ENCODE peak calls at places on chromosomes 3 and 15, in six cellular contexts. One of them, this sample, is unnamed.

GRCh38 chr3:122680381-122681293 is at the start of gene PARP14:
- DNase-seq in activated T-cell treated with anti-CD3 and anti-CD28 coated beads for 24 hours: peak
- DNase-seq in PC-3: peak
- DNase-seq in DMS79 treated with DMSO at 0.1 percent for 48 hours: peak
- DNase-seq in choroid plexus epithelial cell: peak
- DNase-seq in right cardiac atrium: peak
- DNase-seq in this sample: peak

GRCh38 chr3:122890077-122890484 is 95.2 kb downstream of the SLC49A4 start:
- DNase-seq in activated T-cell treated with anti-CD3 and anti-CD28 coated beads for 24 hours: no peak
- DNase-seq in PC-3: peak
- DNase-seq in DMS79 treated with DMSO at 0.1 percent for 48 hours: peak
- DNase-seq in choroid plexus epithelial cell: peak
- DNase-seq in right cardiac atrium: peak
- DNase-seq in this sample: no peak

GRCh38 chr3:19947549-19948071 is 713 bp downstream of the RAB5A start:
- DNase-seq in activated T-cell treated with anti-CD3 and anti-CD28 coated beads for 24 hours: peak
- DNase-seq in PC-3: peak
- DNase-seq in DMS79 treated with DMSO at 0.1 percent for 48 hours: peak
- DNase-seq in choroid plexus epithelial cell: peak
- DNase-seq in right cardiac atrium: no peak
- DNase-seq in this sample: no peak

GRCh38 chr3:29384640-29385039 is 103.8 kb downstream of the RBMS3 start:
- DNase-seq in activated T-cell treated with anti-CD3 and anti-CD28 coated beads for 24 hours: no peak
- DNase-seq in PC-3: no peak
- DNase-seq in DMS79 treated with DMSO at 0.1 percent for 48 hours: no peak
- DNase-seq in choroid plexus epithelial cell: peak
- DNase-seq in right cardiac atrium: peak
- DNase-seq in this sample: no peak

GRCh38 chr3:129603561-129603942 is 2.9 kb downstream of the PLXND1 start:
- DNase-seq in activated T-cell treated with anti-CD3 and anti-CD28 coated beads for 24 hours: no peak
- DNase-seq in PC-3: no peak
- DNase-seq in DMS79 treated with DMSO at 0.1 percent for 48 hours: no peak
- DNase-seq in choroid plexus epithelial cell: no peak
- DNase-seq in right cardiac atrium: peak
- DNase-seq in this sample: no peak

GRCh38 chr3:143124683-143125520 is 5.3 kb downstream of the CHST2 start:
- DNase-seq in activated T-cell treated with anti-CD3 and anti-CD28 coated beads for 24 hours: no peak
- DNase-seq in PC-3: peak
- DNase-seq in DMS79 treated with DMSO at 0.1 percent for 48 hours: no peak
- DNase-seq in choroid plexus epithelial cell: peak
- DNase-seq in right cardiac atrium: no peak
- DNase-seq in this sample: no peak

GRCh38 chr3:149967067-149967685 is 3.5 kb downstream of the PFN2 start:
- DNase-seq in activated T-cell treated with anti-CD3 and anti-CD28 coated beads for 24 hours: no peak
- DNase-seq in PC-3: peak
- DNase-seq in DMS79 treated with DMSO at 0.1 percent for 48 hours: peak
- DNase-seq in choroid plexus epithelial cell: peak
- DNase-seq in right cardiac atrium: no peak
- DNase-seq in this sample: no peak

GRCh38 chr3:7710284-7710683 is 791.3 kb upstream of the LMCD1 start:
- DNase-seq in activated T-cell treated with anti-CD3 and anti-CD28 coated beads for 24 hours: no peak
- DNase-seq in PC-3: no peak
- DNase-seq in DMS79 treated with DMSO at 0.1 percent for 48 hours: no peak
- DNase-seq in choroid plexus epithelial cell: no peak
- DNase-seq in right cardiac atrium: no peak
- DNase-seq in this sample: no peak

GRCh38 chr3:52121813-52122212 is 32.4 kb downstream of the POC1A start:
- DNase-seq in activated T-cell treated with anti-CD3 and anti-CD28 coated beads for 24 hours: no peak
- DNase-seq in PC-3: no peak
- DNase-seq in DMS79 treated with DMSO at 0.1 percent for 48 hours: no peak
- DNase-seq in choroid plexus epithelial cell: no peak
- DNase-seq in right cardiac atrium: peak
- DNase-seq in this sample: no peak

GRCh38 chr3:66483006-66483928 is 17.6 kb downstream of the LRIG1 start:
- DNase-seq in activated T-cell treated with anti-CD3 and anti-CD28 coated beads for 24 hours: no peak
- DNase-seq in PC-3: no peak
- DNase-seq in DMS79 treated with DMSO at 0.1 percent for 48 hours: no peak
- DNase-seq in choroid plexus epithelial cell: no peak
- DNase-seq in right cardiac atrium: peak
- DNase-seq in this sample: peak

GRCh38 chr3:96756516-96756915 is 57.9 kb upstream of the EPHA6 start:
- DNase-seq in activated T-cell treated with anti-CD3 and anti-CD28 coated beads for 24 hours: no peak
- DNase-seq in PC-3: no peak
- DNase-seq in DMS79 treated with DMSO at 0.1 percent for 48 hours: no peak
- DNase-seq in choroid plexus epithelial cell: no peak
- DNase-seq in right cardiac atrium: no peak
- DNase-seq in this sample: no peak

GRCh38 chr3:114809668-114810413 is 337.2 kb downstream of the ZBTB20 start:
- DNase-seq in activated T-cell treated with anti-CD3 and anti-CD28 coated beads for 24 hours: peak
- DNase-seq in PC-3: no peak
- DNase-seq in DMS79 treated with DMSO at 0.1 percent for 48 hours: no peak
- DNase-seq in choroid plexus epithelial cell: peak
- DNase-seq in right cardiac atrium: no peak
- DNase-seq in this sample: no peak

GRCh38 chr3:51024765-51025681 is 350.3 kb downstream of the DOCK3 start:
- DNase-seq in activated T-cell treated with anti-CD3 and anti-CD28 coated beads for 24 hours: peak
- DNase-seq in PC-3: no peak
- DNase-seq in DMS79 treated with DMSO at 0.1 percent for 48 hours: peak
- DNase-seq in choroid plexus epithelial cell: no peak
- DNase-seq in right cardiac atrium: peak
- DNase-seq in this sample: no peak

GRCh38 chr3:129615751-129616281 is 9.3 kb upstream of the PLXND1 start:
- DNase-seq in activated T-cell treated with anti-CD3 and anti-CD28 coated beads for 24 hours: no peak
- DNase-seq in PC-3: no peak
- DNase-seq in DMS79 treated with DMSO at 0.1 percent for 48 hours: no peak
- DNase-seq in choroid plexus epithelial cell: no peak
- DNase-seq in right cardiac atrium: peak
- DNase-seq in this sample: no peak

GRCh38 chr3:62046326-62046725 is 327.0 kb downstream of the FEZF2 start:
- DNase-seq in activated T-cell treated with anti-CD3 and anti-CD28 coated beads for 24 hours: no peak
- DNase-seq in PC-3: no peak
- DNase-seq in DMS79 treated with DMSO at 0.1 percent for 48 hours: no peak
- DNase-seq in choroid plexus epithelial cell: peak
- DNase-seq in right cardiac atrium: no peak
- DNase-seq in this sample: no peak

GRCh38 chr15:38398134-38398533 is 55.8 kb upstream of the FAM98B start:
- DNase-seq in activated T-cell treated with anti-CD3 and anti-CD28 coated beads for 24 hours: no peak
- DNase-seq in PC-3: peak
- DNase-seq in DMS79 treated with DMSO at 0.1 percent for 48 hours: no peak
- DNase-seq in choroid plexus epithelial cell: peak
- DNase-seq in right cardiac atrium: peak
- DNase-seq in this sample: no peak

GRCh38 chr3:99962703-99963102 is 145.0 kb downstream of the CMSS1 start:
- DNase-seq in activated T-cell treated with anti-CD3 and anti-CD28 coated beads for 24 hours: no peak
- DNase-seq in PC-3: no peak
- DNase-seq in DMS79 treated with DMSO at 0.1 percent for 48 hours: no peak
- DNase-seq in choroid plexus epithelial cell: peak
- DNase-seq in right cardiac atrium: no peak
- DNase-seq in this sample: no peak